ENCODE peak calls at places on chromosome 6, in ten cellular contexts. X is effector CD4-positive, alpha-beta T cell; E is astrocyte of the spinal cord; S is OCI-LY7; V is stimulated activated CD4-positive, alpha-beta T cell treated with anti-CD3 and anti-CD28 coated beads, Interleukin-1b, Interleukin-23, amount 100 ng/mL, for 48 hours; C is ELR; H is heart left ventricle; Q is choroid plexus epithelial cell; R is cardiac fibroblast; B is HTR-8/SVneo. F is an unnamed sample.

GRCh38 chr6:41931792-41932191 is 9.8 kb downstream of the CCND3 start:
- DNase-seq in B (no peak), Q (no peak), E (no peak), C (no peak), R (no peak), X (no peak), H (no peak), S (no peak), V (no peak), F (no peak)

GRCh38 chr6:150029276-150029675 is 3.9 kb upstream of the RAET1L start:
- DNase-seq in E (no peak), Q (no peak), H (no peak), B (no peak), C (no peak), X (no peak), V (no peak), R (no peak), S (no peak), F (no peak)

GRCh38 chr6:161459008-161459407 is 185.1 kb upstream of the AGPAT4 start:
- DNase-seq in C (no peak), R (no peak), E (no peak), B (no peak), H (no peak), X (no peak), V (no peak), S (no peak), Q (no peak), F (no peak)

GRCh38 chr6:70221025-70221714 is 81.7 kb downstream of the COL9A1 start:
- DNase-seq in B (peak; percentile 35), H (no peak), V (no peak), X (no peak), Q (peak; percentile 53), R (peak; percentile 52), C (peak; percentile 53), S (peak; percentile 44), E (peak; percentile 42), F (no peak)

GRCh38 chr6:38143191-38144154 is 323.9 kb downstream of the ZFAND3 start:
- DNase-seq in Q (no peak), H (no peak), V (no peak), R (no peak), E (no peak), X (no peak), S (no peak), B (no peak), C (no peak), F (no peak)

GRCh38 chr6:35955071-35955470 is 34.2 kb upstream of the SRPK1 start:
- DNase-seq in V (no peak), B (no peak), S (no peak), C (peak; percentile 89), E (no peak), X (no peak), R (peak; percentile 80), H (no peak), Q (no peak), F (no peak)

GRCh38 chr6:27871919-27872633 is 40.1 kb downstream of the OR2B2 start:
- DNase-seq in E (peak; percentile 98), X (peak; percentile 81), H (peak; percentile 77), R (peak; percentile 98), C (peak; percentile 96), B (peak; percentile 93), S (peak; percentile 95), V (peak; percentile 78), Q (peak; percentile 99), F (peak; percentile 61)

GRCh38 chr6:88376759-88377387 is 210.7 kb upstream of the CNR1 start:
- DNase-seq in B (peak; percentile 41), R (peak; percentile 92), S (no peak), E (peak; percentile 97), H (no peak), C (peak; percentile 66), X (no peak), V (no peak), Q (peak; percentile 94), F (no peak)

GRCh38 chr6:138597336-138597735 is 98.0 kb upstream of the NHSL1 start:
- DNase-seq in B (no peak), X (no peak), E (peak; percentile 84), V (no peak), C (no peak), R (peak; percentile 40), H (no peak), S (no peak), Q (no peak), F (no peak)

GRCh38 chr6:89068695-89069094 is 11.9 kb upstream of the PNRC1 start:
- DNase-seq in E (no peak), Q (no peak), H (no peak), C (no peak), V (no peak), B (no peak), S (no peak), X (no peak), R (no peak), F (no peak)

GRCh38 chr6:31559958-31560696 is 12.0 kb upstream of the LTA start:
- DNase-seq in H (peak; percentile 85), S (peak; percentile 90), B (peak; percentile 90), X (no peak), Q (peak; percentile 76), E (peak; percentile 55), V (peak; percentile 70), C (peak; percentile 96), R (peak; percentile 76), F (peak; percentile 80)